ENCODE peak calls at places on chromosome 16, in seven cellular contexts. M is astrocyte of the spinal cord, J is progenitor cell of endocrine pancreas, D is H9, X is thoracic aorta, S is body of pancreas, L is choroid plexus epithelial cell. F is an unnamed sample.

GRCh38 chr16:17351471-17352045 is 119.2 kb downstream of the XYLT1 start:
- DNase-seq in M (no peak), L (no peak), J (no peak), D (no peak), S (no peak), X (no peak), F (no peak)

GRCh38 chr16:2244301-2244700 is 7.1 kb downstream of the ECI1 start:
- DNase-seq in L (no peak), M (no peak), S (no peak), X (no peak), D (peak), J (no peak), F (no peak)

GRCh38 chr16:10405386-10405939 is 19.6 kb downstream of the ATF7IP2 start:
- DNase-seq in S (peak), L (peak), M (peak), D (no peak), X (no peak), J (no peak), F (no peak)

GRCh38 chr16:57284206-57284951 is at the start of gene PLLP:
- DNase-seq in L (peak), S (peak), X (no peak), M (no peak), J (peak), D (peak), F (no peak)

GRCh38 chr16:59698341-59698979 is 964.3 kb upstream of the GOT2 start:
- DNase-seq in X (no peak), L (peak), J (no peak), M (peak), S (no peak), D (no peak), F (no peak)

GRCh38 chr16:83933885-83934683 is 19.0 kb upstream of the OSGIN1 start:
- DNase-seq in L (no peak), J (no peak), X (no peak), M (no peak), S (no peak), D (no peak), F (no peak)

GRCh38 chr16:1432388-1433262 is 1.7 kb downstream of the PERCC1 start:
- DNase-seq in L (no peak), J (no peak), S (no peak), M (no peak), D (no peak), X (no peak), F (no peak)

GRCh38 chr16:2915196-2915929 is 3.6 kb downstream of the FLYWCH1 start:
- DNase-seq in X (no peak), J (no peak), M (no peak), D (no peak), L (no peak), S (no peak), F (no peak)

GRCh38 chr16:27769561-27770222 is 219.7 kb downstream of the KATNIP start:
- DNase-seq in M (peak), L (peak), S (no peak), J (no peak), X (no peak), D (no peak), F (no peak)

GRCh38 chr16:53865492-53865863 is 161.5 kb downstream of the FTO start:
- DNase-seq in J (no peak), M (peak), L (peak), D (no peak), X (no peak), S (peak), F (no peak)

GRCh38 chr16:50086176-50086575 is 20.4 kb downstream of the HEATR3 start:
- DNase-seq in D (no peak), J (no peak), M (no peak), L (no peak), X (no peak), S (no peak), F (no peak)

GRCh38 chr16:30004811-30005242 is 6.0 kb downstream of the DOC2A start:
- DNase-seq in M (no peak), D (no peak), X (no peak), S (no peak), L (no peak), J (no peak), F (no peak)

GRCh38 chr16:70724146-70725023 is 38.5 kb upstream of the MTSS2 start:
- DNase-seq in S (peak), X (no peak), M (no peak), D (no peak), L (no peak), J (no peak), F (no peak)

GRCh38 chr16:85894266-85894665 is 4.7 kb upstream of the IRF8 start:
- DNase-seq in J (no peak), M (no peak), S (peak), X (no peak), L (no peak), D (peak), F (peak)

GRCh38 chr16:80982646-80983045 is 24.0 kb downstream of the CMC2 start:
- DNase-seq in M (no peak), S (no peak), X (no peak), J (no peak), D (no peak), L (no peak), F (no peak)

GRCh38 chr16:10987361-10988163 is 43.2 kb downstream of the CLEC16A start:
- DNase-seq in L (no peak), J (no peak), M (no peak), S (no peak), D (no peak), X (no peak), F (no peak)

GRCh38 chr16:79334127-79334526 is 266.4 kb downstream of the MAF start:
- DNase-seq in S (no peak), L (no peak), D (peak), M (no peak), X (no peak), J (no peak), F (no peak)

GRCh38 chr16:23952128-23953041 is 116.6 kb downstream of the PRKCB start:
- DNase-seq in X (no peak), L (peak), J (no peak), M (peak), S (peak), D (no peak), F (no peak)

GRCh38 chr16:89738072-89738377 is 16.7 kb downstream of the ZNF276 start:
- DNase-seq in S (no peak), X (no peak), J (no peak), L (no peak), D (no peak), M (no peak), F (no peak)

GRCh38 chr16:84252214-84252613 is 12.4 kb upstream of the KCNG4 start:
- DNase-seq in J (no peak), S (no peak), M (no peak), D (no peak), L (no peak), X (no peak), F (no peak)

GRCh38 chr16:81625544-81626152 is 153.4 kb upstream of the PLCG2 start:
- DNase-seq in X (no peak), S (peak), J (no peak), D (no peak), M (peak), L (no peak), F (no peak)

GRCh38 chr16:81376880-81377279 is 62.1 kb downstream of the GAN start:
- DNase-seq in S (no peak), D (no peak), M (no peak), X (no peak), L (peak), J (no peak), F (no peak)

GRCh38 chr16:16073884-16074781 is 124.7 kb downstream of the ABCC1 start:
- DNase-seq in L (peak), S (peak), D (peak), J (no peak), M (peak), X (no peak), F (no peak)

GRCh38 chr16:30104492-30104891 is 8.5 kb upstream of the YPEL3 start:
- DNase-seq in D (peak), M (no peak), L (no peak), X (no peak), J (no peak), S (no peak), F (peak)

GRCh38 chr16:31471875-31472558 is at the start of gene TGFB1I1:
- DNase-seq in M (peak), D (peak), J (no peak), L (peak), S (no peak), X (no peak), F (no peak)

GRCh38 chr16:57807252-57807967 is 5.1 kb upstream of the KIFC3 start:
- DNase-seq in J (no peak), X (no peak), S (no peak), L (peak), M (peak), D (no peak), F (no peak)

GRCh38 chr16:14070877-14071575 is at the start of gene MRTFB:
- DNase-seq in S (peak), L (peak), D (peak), J (peak), X (peak), M (peak), F (peak)

GRCh38 chr16:72149676-72150464 is 22.1 kb downstream of the PMFBP1 start:
- DNase-seq in J (no peak), S (no peak), X (no peak), L (no peak), M (no peak), D (peak), F (no peak)
- TF ChIP-seq CTCF in J (peak), S (no peak), X (no peak), L (no peak), M (no peak), D (peak), F (no peak)

DNA sequence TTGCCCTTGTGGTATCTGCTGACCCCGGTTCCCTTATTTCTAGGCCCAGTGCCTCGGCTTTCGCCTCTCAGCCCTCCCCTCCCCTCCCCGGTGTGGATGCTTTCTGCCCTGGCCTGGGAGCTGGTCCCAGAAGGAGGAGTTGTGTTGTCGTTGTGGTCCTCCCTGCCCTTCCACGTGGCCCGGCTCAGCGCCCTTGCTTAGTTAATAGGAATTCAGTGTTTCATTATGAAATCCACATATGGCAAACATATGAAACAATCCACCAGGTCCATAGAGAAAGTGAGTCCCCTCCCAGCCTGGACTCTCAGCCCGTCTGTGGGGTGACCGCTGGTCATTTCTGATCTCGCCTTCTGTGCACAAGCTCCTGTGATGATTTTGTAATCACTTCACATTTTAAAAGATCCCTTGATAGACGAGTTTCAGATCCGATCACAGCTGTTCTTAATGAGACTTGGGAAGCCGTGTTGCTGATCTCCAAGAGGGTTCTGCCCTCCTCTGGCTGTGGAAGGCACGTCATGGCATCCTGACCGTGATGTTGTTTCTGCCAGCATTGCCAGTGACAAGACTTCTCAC is 112.1 kb downstream of the BANP start:
- DNase-seq in D (no peak), M (peak), J (no peak), S (no peak), X (no peak), L (peak), F (no peak)
- TF ChIP-seq CTCF in D (peak), M (peak), J (no peak), S (no peak), X (peak), L (peak), F (no peak)

GRCh38 chr16:74718741-74719610 is 18.3 kb upstream of the MLKL start:
- DNase-seq in X (no peak), D (no peak), L (no peak), M (no peak), S (no peak), J (no peak), F (no peak)
- TF ChIP-seq CTCF in X (no peak), D (peak), L (no peak), M (peak), S (no peak), J (no peak), F (no peak)

GRCh38 chr16:4401510-4401909 is 14.9 kb downstream of the CORO7 start:
- DNase-seq in X (no peak), D (no peak), S (no peak), L (no peak), J (no peak), M (no peak), F (no peak)
- TF ChIP-seq CTCF in X (no peak), D (no peak), S (no peak), L (no peak), J (no peak), M (no peak), F (no peak)

GRCh38 chr16:74064120-74064735 is 232.4 kb upstream of the PSMD7 start:
- DNase-seq in M (no peak), X (no peak), D (no peak), S (no peak), J (no peak), L (no peak), F (no peak)
- TF ChIP-seq CTCF in M (no peak), X (no peak), D (no peak), S (peak), J (no peak), L (no peak), F (peak)

F was measured in LNCaP clone FGC.